ENCODE peak calls at places on chromosomes 3 and 15, in seven cellular contexts. O is GM13976; H is CD4-positive, alpha-beta T cell; D is IMR-90; X is endothelial cell; Z is heart right ventricle; V is AG09309. K is an unnamed sample.

GRCh38 chr15:38631126-38632075 is 66.8 kb upstream of the RASGRP1 start:
- DNase-seq in O (no peak), H (no peak), D (no peak), X (no peak), Z (no peak), V (no peak), K (no peak)

GRCh38 chr3:62186967-62187366 is 186.4 kb downstream of the FEZF2 start:
- DNase-seq in O (no peak), H (no peak), D (peak), X (peak), Z (no peak), V (no peak), K (no peak)

GRCh38 chr3:139113231-139113749 is 68.6 kb upstream of the PRR23C start:
- DNase-seq in O (no peak), H (no peak), D (no peak), X (no peak), Z (no peak), V (no peak), K (no peak)

GRCh38 chr3:194465920-194466570 is 20.8 kb downstream of the ATP13A3 start:
- DNase-seq in O (no peak), H (no peak), D (no peak), X (no peak), Z (no peak), V (no peak), K (no peak)

GRCh38 chr15:65206750-65207149 is 4.5 kb downstream of the CILP start:
- DNase-seq in O (no peak), H (no peak), D (no peak), X (no peak), Z (no peak), V (no peak), K (no peak)

GRCh38 chr15:94387854-94388441 is 156.6 kb downstream of the MCTP2 start:
- DNase-seq in O (no peak), H (no peak), D (no peak), X (no peak), Z (no peak), V (no peak), K (no peak)

GRCh38 chr15:99385865-99386264 is 134.6 kb downstream of the LRRC28 start:
- DNase-seq in O (no peak), H (no peak), D (peak), X (no peak), Z (peak), V (no peak), K (no peak)

GRCh38 chr15:64895285-64896065 is 16.2 kb upstream of the ANKDD1A start:
- DNase-seq in O (peak), H (no peak), D (peak), X (no peak), Z (peak), V (no peak), K (peak)

GRCh38 chr3:12868039-12869024 is 27.0 kb upstream of the RPL32 start:
- DNase-seq in O (peak), H (peak), D (peak), X (peak), Z (peak), V (peak), K (peak)

GRCh38 chr3:48564022-48564421 is 441 bp upstream of the UCN2 start:
- DNase-seq in O (no peak), H (no peak), D (peak), X (no peak), Z (no peak), V (peak), K (no peak)

GRCh38 chr3:157026091-157026490 is 133.9 kb downstream of the CCNL1 start:
- DNase-seq in O (no peak), H (no peak), D (no peak), X (no peak), Z (no peak), V (peak), K (no peak)

GRCh38 chr3:50445919-50446318 is 57.5 kb downstream of the CACNA2D2 start:
- DNase-seq in O (no peak), H (no peak), D (no peak), X (no peak), Z (no peak), V (no peak), K (no peak)

GRCh38 chr15:67124111-67124510 is 58.7 kb downstream of the SMAD3 start:
- DNase-seq in O (no peak), H (no peak), D (no peak), X (no peak), Z (no peak), V (no peak), K (no peak)

GRCh38 chr3:33664195-33664594 is 53.9 kb downstream of the CLASP2 start:
- DNase-seq in O (no peak), H (no peak), D (peak), X (no peak), Z (no peak), V (peak), K (peak)

GRCh38 chr3:52077900-52078299 is 21.5 kb upstream of the DUSP7 start:
- DNase-seq in O (no peak), H (no peak), D (no peak), X (no peak), Z (no peak), V (no peak), K (no peak)

GRCh38 chr15:74182131-74182530 is 8.6 kb downstream of the ISLR start:
- DNase-seq in O (no peak), H (no peak), D (no peak), X (no peak), Z (no peak), V (no peak), K (no peak)

GRCh38 chr3:45690331-45691035 is 1.3 kb downstream of the SACM1L start:
- DNase-seq in O (no peak), H (no peak), D (no peak), X (no peak), Z (no peak), V (no peak), K (no peak)

GRCh38 chr3:86737517-86737916 is 253.4 kb downstream of the VGLL3 start:
- DNase-seq in O (no peak), H (no peak), D (no peak), X (no peak), Z (no peak), V (no peak), K (no peak)

GRCh38 chr3:72044231-72044935 is 259.4 kb upstream of the PROK2 start:
- DNase-seq in O (no peak), H (no peak), D (no peak), X (peak), Z (no peak), V (no peak), K (no peak)

GRCh38 chr3:126414406-126414805 is 19.7 kb downstream of the CFAP100 start:
- DNase-seq in O (no peak), H (no peak), D (no peak), X (no peak), Z (no peak), V (no peak), K (no peak)

GRCh38 chr3:163916596-163917560 is 1161.4 kb downstream of the SI start:
- DNase-seq in O (no peak), H (no peak), D (no peak), X (peak), Z (no peak), V (no peak), K (no peak)

GRCh38 chr3:107796786-107797185 is 274.0 kb downstream of the BBX start:
- DNase-seq in O (no peak), H (no peak), D (peak), X (no peak), Z (no peak), V (peak), K (no peak)

GRCh38 chr3:110027446-110027845 is 690.1 kb upstream of the DPPA4 start:
- DNase-seq in O (no peak), H (no peak), D (peak), X (no peak), Z (peak), V (peak), K (no peak)

GRCh38 chr3:55875137-55875536 is 388.0 kb upstream of the WNT5A start:
- DNase-seq in O (no peak), H (no peak), D (peak), X (no peak), Z (no peak), V (no peak), K (no peak)

GRCh38 chr3:133663569-133664313 is 2.0 kb upstream of the TOPBP1 start:
- DNase-seq in O (peak), H (no peak), D (peak), X (peak), Z (no peak), V (peak), K (peak)

GRCh38 chr15:100714749-100715342 is 112.5 kb downstream of the ASB7 start:
- DNase-seq in O (no peak), H (no peak), D (no peak), X (no peak), Z (no peak), V (no peak), K (no peak)

GRCh38 chr3:17639765-17640164 is 102.7 kb downstream of the TBC1D5 start:
- DNase-seq in O (no peak), H (no peak), D (peak), X (no peak), Z (no peak), V (peak), K (no peak)

GRCh38 chr3:130963444-130963843 is 63.2 kb downstream of the ASTE1 start:
- DNase-seq in O (no peak), H (no peak), D (peak), X (no peak), Z (no peak), V (no peak), K (no peak)

GRCh38 chr3:107143206-107143605 is 234.0 kb upstream of the CCDC54 start:
- DNase-seq in O (no peak), H (no peak), D (no peak), X (no peak), Z (peak), V (no peak), K (no peak)

GRCh38 chr3:157914882-157915281 is 191.3 kb downstream of the SHOX2 start:
- DNase-seq in O (no peak), H (no peak), D (no peak), X (no peak), Z (no peak), V (no peak), K (no peak)

GRCh38 chr3:71425491-71426071 is 157.9 kb downstream of the FOXP1 start:
- DNase-seq in O (no peak), H (no peak), D (peak), X (no peak), Z (no peak), V (peak), K (no peak)

GRCh38 chr3:19702416-19703078 is 231.5 kb downstream of the EFHB start:
- DNase-seq in O (no peak), H (no peak), D (no peak), X (peak), Z (no peak), V (no peak), K (no peak)

GRCh38 chr15:56781666-56782065 is 48.4 kb upstream of the ZNF280D start:
- DNase-seq in O (no peak), H (no peak), D (no peak), X (no peak), Z (no peak), V (no peak), K (no peak)

GRCh38 chr15:66290518-66290917 is 2.9 kb upstream of the DIS3L start:
- DNase-seq in O (no peak), H (no peak), D (no peak), X (no peak), Z (no peak), V (no peak), K (no peak)

GRCh38 chr15:85172846-85173490 is 191.3 kb downstream of the PDE8A start:
- DNase-seq in O (no peak), H (no peak), D (no peak), X (no peak), Z (no peak), V (no peak), K (no peak)

GRCh38 chr15:96582473-96582872 is 252.0 kb downstream of the NR2F2 start:
- DNase-seq in O (no peak), H (no peak), D (no peak), X (no peak), Z (no peak), V (no peak), K (no peak)

GRCh38 chr15:91926871-91927270 is 73.4 kb downstream of the SLCO3A1 start:
- DNase-seq in O (no peak), H (no peak), D (no peak), X (no peak), Z (no peak), V (no peak), K (no peak)

GRCh38 chr15:93515256-93516044 is 426.4 kb upstream of the RGMA start:
- DNase-seq in O (no peak), H (no peak), D (no peak), X (no peak), Z (peak), V (no peak), K (no peak)

GRCh38 chr15:43198992-43199391 is 13.8 kb downstream of the CCNDBP1 start:
- DNase-seq in O (no peak), H (no peak), D (no peak), X (no peak), Z (no peak), V (no peak), K (no peak)

GRCh38 chr3:131922356-131922755 is 112.5 kb downstream of the CPNE4 start:
- DNase-seq in O (no peak), H (no peak), D (no peak), X (no peak), Z (no peak), V (no peak), K (no peak)

DNA sequence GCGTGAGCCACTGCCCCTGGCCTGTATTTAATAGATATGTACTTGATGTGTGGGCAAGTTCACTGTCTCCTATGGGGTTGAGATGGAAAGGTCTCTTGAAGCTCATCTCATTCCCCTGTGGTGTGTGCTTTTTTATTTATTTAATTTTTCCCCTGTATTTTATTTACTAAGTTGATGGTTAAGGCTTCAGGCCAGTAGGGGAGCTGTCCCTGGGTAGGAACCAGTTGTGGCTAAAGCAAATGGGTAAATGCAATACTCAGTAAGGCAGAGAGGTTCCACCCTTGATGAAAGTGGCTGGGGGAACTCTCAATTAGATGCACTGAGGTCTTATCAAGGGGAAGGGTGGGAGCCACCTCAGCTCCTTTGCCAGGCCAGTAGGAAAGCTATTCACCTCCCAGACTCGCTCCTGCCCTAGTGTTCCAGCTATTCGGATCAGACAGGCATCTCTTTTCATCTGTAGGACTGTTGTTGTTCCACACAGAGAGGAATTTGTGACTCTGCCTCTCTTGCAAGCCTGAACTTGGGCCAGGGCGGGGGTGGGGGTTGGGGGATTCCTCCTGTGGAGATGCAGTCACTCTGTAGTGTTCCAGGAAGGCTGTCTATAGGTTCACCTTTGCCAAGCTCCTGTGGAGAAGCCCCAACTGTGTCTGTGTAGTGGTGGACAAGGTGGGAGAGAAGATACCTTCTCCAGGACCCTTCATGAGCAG is 26.1 kb downstream of the PCCB start:
- DNase-seq in O (no peak), H (no peak), D (no peak), X (no peak), Z (no peak), V (no peak), K (no peak)
- TF ChIP-seq CTCF in O (no peak), H (no peak), D (no peak), X (no peak), Z (no peak), V (no peak), K (no peak)

DNA sequence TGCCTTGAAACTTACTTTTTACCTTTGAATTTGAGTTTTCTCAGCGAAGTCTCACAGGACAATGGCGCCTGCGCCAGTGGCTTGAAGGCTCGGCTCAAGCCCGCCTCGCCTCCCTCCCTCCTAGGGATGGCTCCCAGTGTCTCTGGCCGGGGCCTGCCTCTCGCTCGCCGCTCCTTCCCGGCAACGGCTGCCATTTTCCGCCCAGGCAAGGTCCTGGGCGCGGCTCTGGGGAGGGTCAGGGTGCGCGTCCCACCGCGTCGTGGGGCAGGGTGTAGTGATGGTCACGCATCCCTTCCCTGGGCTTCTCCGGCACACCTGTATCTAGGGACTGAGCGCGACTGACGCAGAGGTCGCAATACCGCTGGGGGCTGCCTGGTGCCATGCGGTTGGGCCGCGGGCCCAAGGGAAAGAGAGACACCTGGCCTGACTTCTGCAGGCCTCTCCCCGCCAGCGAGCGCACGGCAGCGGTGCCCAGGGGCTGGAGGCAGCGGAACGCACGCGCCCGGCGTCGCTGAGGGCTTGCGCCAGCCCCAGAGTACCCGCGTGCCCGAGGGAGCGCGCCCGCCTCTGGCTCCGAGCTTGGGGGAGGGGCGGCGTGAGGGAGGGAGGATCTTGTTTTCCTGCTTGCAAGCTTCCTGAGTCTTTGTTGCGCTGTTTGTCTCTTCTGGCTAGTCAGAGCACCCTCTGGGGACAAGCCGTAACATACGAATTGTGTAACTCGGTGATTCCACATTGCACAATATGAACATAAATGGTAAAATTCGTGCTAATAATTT is 20.7 kb upstream of the FEM1B start:
- DNase-seq in O (peak), H (peak), D (peak), X (peak), Z (peak), V (peak), K (peak)
- TF ChIP-seq CTCF in O (no peak), H (no peak), D (no peak), X (no peak), Z (no peak), V (no peak), K (no peak)

GRCh38 chr3:8261018-8261417 is 240.6 kb upstream of the LMCD1 start:
- DNase-seq in O (no peak), H (no peak), D (no peak), X (no peak), Z (no peak), V (no peak), K (no peak)

GRCh38 chr3:8266679-8267267 is 234.8 kb upstream of the LMCD1 start:
- DNase-seq in O (no peak), H (no peak), D (no peak), X (no peak), Z (no peak), V (no peak), K (no peak)
- TF ChIP-seq CTCF in O (no peak), H (no peak), D (no peak), X (no peak), Z (no peak), V (no peak), K (no peak)

GRCh38 chr3:46845860-46846623 is 17.2 kb downstream of the MYL3 start:
- DNase-seq in O (peak), H (peak), D (peak), X (peak), Z (peak), V (no peak), K (peak)
- TF ChIP-seq CTCF in O (peak), H (peak), D (peak), X (peak), Z (peak), V (peak), K (peak)

DNA sequence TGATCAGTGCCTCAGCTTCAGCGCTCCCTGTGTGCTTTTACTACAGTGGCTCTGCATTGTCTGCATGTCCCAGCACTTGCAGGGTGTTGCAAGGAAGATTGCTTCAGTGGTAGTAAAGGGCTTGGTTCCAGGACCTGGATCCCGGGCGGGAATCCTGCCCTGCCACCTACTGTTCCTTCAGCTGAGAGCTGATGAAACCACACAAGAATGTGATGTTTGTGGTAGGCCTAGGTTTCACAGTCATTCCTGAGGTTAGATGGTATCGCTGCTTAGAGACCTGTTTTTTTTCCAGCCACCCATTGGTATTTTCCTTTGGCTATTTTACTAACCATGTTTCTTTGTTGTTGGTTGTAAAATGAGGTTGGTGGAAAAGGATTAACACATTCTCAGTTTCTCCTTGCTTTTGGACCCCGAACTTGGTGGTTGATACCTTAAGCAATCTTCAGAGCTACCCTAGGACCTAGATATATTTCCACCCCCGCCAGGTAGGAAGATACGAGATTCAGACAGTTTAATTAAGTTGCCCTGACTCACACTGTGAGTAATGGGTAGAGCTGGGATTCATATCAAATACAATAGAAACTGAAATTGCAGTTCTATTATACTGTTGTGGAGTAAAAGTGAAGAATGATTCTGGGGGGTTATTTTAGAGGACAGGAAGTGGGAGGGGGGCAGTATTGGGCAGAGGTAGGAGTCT is 11.4 kb downstream of the GPR87 start:
- DNase-seq in O (no peak), H (no peak), D (peak), X (peak), Z (no peak), V (peak), K (no peak)
- TF ChIP-seq CTCF in O (no peak), H (no peak), D (peak), X (no peak), Z (no peak), V (no peak), K (no peak)

K was measured in GM20000.